ENCODE peak calls at places on chromosomes 5 and 9, in four cellular contexts. One of them, this sample, is unnamed.
A peak's percentile ranks its signal among the peaks of the same experiment; 100 is the strongest.

GRCh38 chr5:66826696-66827095 is 230.5 kb downstream of the MAST4 start:
- DNase-seq in caudate nucleus: no peak
- DNase-seq in neural crest cell: no peak
- DNase-seq in substantia nigra: no peak
- DNase-seq in this sample: no peak

GRCh38 chr5:123093279-123094226 is 4.5 kb downstream of the PRDM6 start:
- DNase-seq in caudate nucleus: no peak
- DNase-seq in neural crest cell: peak; percentile 17
- DNase-seq in substantia nigra: no peak
- DNase-seq in this sample: no peak

GRCh38 chr9:84669293-84670105 is at the start of gene NTRK2:
- DNase-seq in caudate nucleus: peak; percentile 82
- DNase-seq in neural crest cell: peak; percentile 40
- DNase-seq in substantia nigra: peak; percentile 51
- DNase-seq in this sample: no peak

GRCh38 chr5:133113331-133114061 is 61.7 kb downstream of the HSPA4 start:
- DNase-seq in caudate nucleus: peak; percentile 78
- DNase-seq in neural crest cell: no peak
- DNase-seq in substantia nigra: no peak
- DNase-seq in this sample: no peak

GRCh38 chr5:176579323-176579722 is 30.2 kb downstream of the CDHR2 start:
- DNase-seq in caudate nucleus: no peak
- DNase-seq in neural crest cell: no peak
- DNase-seq in substantia nigra: no peak
- DNase-seq in this sample: no peak

GRCh38 chr5:83653669-83654068 is 67.0 kb downstream of the HAPLN1 start:
- DNase-seq in caudate nucleus: no peak
- DNase-seq in neural crest cell: no peak
- DNase-seq in substantia nigra: no peak
- DNase-seq in this sample: no peak

GRCh38 chr5:16577677-16578076 is 39.1 kb downstream of the RETREG1 start:
- DNase-seq in caudate nucleus: no peak
- DNase-seq in neural crest cell: no peak
- DNase-seq in substantia nigra: no peak
- DNase-seq in this sample: no peak

GRCh38 chr9:1876891-1877496 is 138.2 kb upstream of the SMARCA2 start:
- DNase-seq in caudate nucleus: no peak
- DNase-seq in neural crest cell: no peak
- DNase-seq in substantia nigra: no peak
- DNase-seq in this sample: no peak

GRCh38 chr5:143582869-143583268 is 179.4 kb upstream of the NR3C1 start:
- DNase-seq in caudate nucleus: no peak
- DNase-seq in neural crest cell: no peak
- DNase-seq in substantia nigra: no peak
- DNase-seq in this sample: no peak

GRCh38 chr5:175115831-175116230 is 328.2 kb downstream of the DRD1 start:
- DNase-seq in caudate nucleus: no peak
- DNase-seq in neural crest cell: no peak
- DNase-seq in substantia nigra: no peak
- DNase-seq in this sample: no peak

GRCh38 chr5:136038635-136039034 is 9.8 kb downstream of the TGFBI start:
- DNase-seq in caudate nucleus: no peak
- DNase-seq in neural crest cell: no peak
- DNase-seq in substantia nigra: no peak
- DNase-seq in this sample: no peak

GRCh38 chr5:98651715-98652114 is 121.7 kb upstream of the RGMB start:
- DNase-seq in caudate nucleus: no peak
- DNase-seq in neural crest cell: no peak
- DNase-seq in substantia nigra: no peak
- DNase-seq in this sample: no peak

GRCh38 chr5:139745121-139745799 is 50.3 kb upstream of the PSD2 start:
- DNase-seq in caudate nucleus: no peak
- DNase-seq in neural crest cell: no peak
- DNase-seq in substantia nigra: peak; percentile 27
- DNase-seq in this sample: peak; percentile 92

GRCh38 chr9:110429453-110429852 is 91.8 kb upstream of the TXNDC8 start:
- DNase-seq in caudate nucleus: no peak
- DNase-seq in neural crest cell: no peak
- DNase-seq in substantia nigra: no peak
- DNase-seq in this sample: no peak

GRCh38 chr9:33458444-33458843 is 11.1 kb upstream of the AQP3 start:
- DNase-seq in caudate nucleus: no peak
- DNase-seq in neural crest cell: no peak
- DNase-seq in substantia nigra: no peak
- DNase-seq in this sample: peak; percentile 30

GRCh38 chr5:150022163-150022540 is 21.6 kb downstream of the HMGXB3 start:
- DNase-seq in caudate nucleus: no peak
- DNase-seq in neural crest cell: no peak
- DNase-seq in substantia nigra: no peak
- DNase-seq in this sample: peak; percentile 42

GRCh38 chr9:126722922-126723806 is 81.7 kb upstream of the ZBTB43 start:
- DNase-seq in caudate nucleus: peak; percentile 64
- DNase-seq in neural crest cell: no peak
- DNase-seq in substantia nigra: no peak
- DNase-seq in this sample: peak; percentile 48

GRCh38 chr5:172868924-172869565 is 35.0 kb downstream of the ERGIC1 start:
- DNase-seq in caudate nucleus: peak; percentile 59
- DNase-seq in neural crest cell: no peak
- DNase-seq in substantia nigra: peak; percentile 51
- DNase-seq in this sample: peak; percentile 60

GRCh38 chr5:76431336-76431735 is 28.3 kb downstream of the IQGAP2 start:
- DNase-seq in caudate nucleus: no peak
- DNase-seq in neural crest cell: no peak
- DNase-seq in substantia nigra: no peak
- DNase-seq in this sample: no peak

GRCh38 chr9:20921362-20921761 is 110.1 kb downstream of the HACD4 start:
- DNase-seq in caudate nucleus: no peak
- DNase-seq in neural crest cell: no peak
- DNase-seq in substantia nigra: no peak
- DNase-seq in this sample: no peak

GRCh38 chr5:85140471-85140870 is 755.8 kb upstream of the EDIL3 start:
- DNase-seq in caudate nucleus: no peak
- DNase-seq in neural crest cell: no peak
- DNase-seq in substantia nigra: no peak
- DNase-seq in this sample: no peak

GRCh38 chr9:31390352-31391025 is 994.0 kb upstream of the ACO1 start:
- DNase-seq in caudate nucleus: no peak
- DNase-seq in neural crest cell: no peak
- DNase-seq in substantia nigra: no peak
- DNase-seq in this sample: no peak

GRCh38 chr5:111146053-111146452 is 53.9 kb downstream of the WDR36 start:
- DNase-seq in caudate nucleus: no peak
- DNase-seq in neural crest cell: no peak
- DNase-seq in substantia nigra: no peak
- DNase-seq in this sample: no peak

GRCh38 chr5:31698667-31699066 is 59.7 kb downstream of the PDZD2 start:
- DNase-seq in caudate nucleus: no peak
- DNase-seq in neural crest cell: no peak
- DNase-seq in substantia nigra: no peak
- DNase-seq in this sample: no peak

GRCh38 chr9:88753691-88754367 is 218.9 kb downstream of the NXNL2 start:
- DNase-seq in caudate nucleus: no peak
- DNase-seq in neural crest cell: no peak
- DNase-seq in substantia nigra: no peak
- DNase-seq in this sample: no peak

GRCh38 chr5:63961598-63962161 is 565 bp downstream of the HTR1A start:
- DNase-seq in caudate nucleus: no peak
- DNase-seq in neural crest cell: no peak
- DNase-seq in substantia nigra: no peak
- DNase-seq in this sample: no peak